ENCODE peak calls at places on chromosomes 1 and 21, in five cellular contexts. B is mesenchymal stem cell; P is psoas muscle; M is transverse colon; E is CD8-positive, alpha-beta memory T cell. S is an unnamed sample.

GRCh38 chr1:165143437-165144065 is 213.0 kb downstream of the LMX1A start:
- DNase-seq in B (no peak), P (peak; percentile 67), M (peak; percentile 35), E (no peak), S (no peak)

GRCh38 chr1:20697560-20697959 is 20.2 kb downstream of the KIF17 start:
- DNase-seq in B (no peak), P (no peak), M (no peak), E (no peak), S (no peak)

GRCh38 chr1:196063307-196063706 is 544.9 kb downstream of the KCNT2 start:
- DNase-seq in B (no peak), P (no peak), M (no peak), E (no peak), S (no peak)

GRCh38 chr1:24112381-24113169 is 640 bp upstream of the MYOM3 start:
- DNase-seq in B (peak; percentile 59), P (peak; percentile 91), M (peak; percentile 73), E (peak; percentile 67), S (peak; percentile 72)

GRCh38 chr1:192983349-192983980 is 75.7 kb downstream of the UCHL5 start:
- DNase-seq in B (no peak), P (no peak), M (no peak), E (no peak), S (no peak)

GRCh38 chr1:28110555-28110954 is 22.1 kb upstream of the EYA3 start:
- DNase-seq in B (peak; percentile 33), P (no peak), M (no peak), E (no peak), S (no peak)

GRCh38 chr1:43453442-43454269 is at the start of gene HYI:
- DNase-seq in B (peak; percentile 93), P (peak; percentile 90), M (peak; percentile 92), E (peak; percentile 74), S (peak; percentile 92)

GRCh38 chr1:44964396-44964795 is 22.0 kb downstream of the EIF2B3 start:
- DNase-seq in B (no peak), P (no peak), M (no peak), E (no peak), S (no peak)

GRCh38 chr21:39176312-39176711 is 6.9 kb downstream of the PSMG1 start:
- DNase-seq in B (peak; percentile 63), P (no peak), M (no peak), E (no peak), S (no peak)

GRCh38 chr1:26571381-26571780 is 41.8 kb downstream of the RPS6KA1 start:
- DNase-seq in B (no peak), P (no peak), M (no peak), E (no peak), S (no peak)

GRCh38 chr21:37230632-37231246 is 36.4 kb downstream of the VPS26C start:
- DNase-seq in B (no peak), P (no peak), M (no peak), E (no peak), S (no peak)

GRCh38 chr1:65147424-65148177 is 402 bp upstream of the AK4 start:
- DNase-seq in B (peak; percentile 15), P (peak; percentile 55), M (peak; percentile 62), E (no peak), S (peak; percentile 78)

GRCh38 chr1:66729130-66729922 is 22.9 kb upstream of the DYNLT5 start:
- DNase-seq in B (no peak), P (no peak), M (no peak), E (no peak), S (no peak)

GRCh38 chr1:98046031-98046641 is 125.3 kb upstream of the DPYD start:
- DNase-seq in B (peak; percentile 51), P (no peak), M (no peak), E (no peak), S (no peak)

GRCh38 chr1:60345621-60346020 is 272.1 kb upstream of the C1orf87 start:
- DNase-seq in B (no peak), P (no peak), M (no peak), E (no peak), S (no peak)

GRCh38 chr1:54927475-54928240 is 40.7 kb upstream of the DHCR24 start:
- DNase-seq in B (peak; percentile 59), P (peak; percentile 63), M (no peak), E (no peak), S (no peak)

GRCh38 chr1:184959626-184960025 is 14.7 kb downstream of the NIBAN1 start:
- DNase-seq in B (no peak), P (no peak), M (no peak), E (no peak), S (no peak)

GRCh38 chr1:179077396-179077795 is 4.5 kb upstream of the TOR3A start:
- DNase-seq in B (no peak), P (no peak), M (no peak), E (no peak), S (no peak)

GRCh38 chr1:234322979-234323378 is 50.3 kb upstream of the COA6 start:
- DNase-seq in B (no peak), P (no peak), M (peak; percentile 37), E (peak; percentile 49), S (no peak)

GRCh38 chr1:224298344-224299330 is 31.3 kb downstream of the NVL start:
- DNase-seq in B (no peak), P (no peak), M (peak; percentile 15), E (no peak), S (peak; percentile 59)
- H3K4me3 ChIP-seq in B (no peak overlapping the region), P (no peak overlapping the region), M (no peak overlapping the region), E (no peak overlapping the region), S (no peak overlapping the region)

DNA sequence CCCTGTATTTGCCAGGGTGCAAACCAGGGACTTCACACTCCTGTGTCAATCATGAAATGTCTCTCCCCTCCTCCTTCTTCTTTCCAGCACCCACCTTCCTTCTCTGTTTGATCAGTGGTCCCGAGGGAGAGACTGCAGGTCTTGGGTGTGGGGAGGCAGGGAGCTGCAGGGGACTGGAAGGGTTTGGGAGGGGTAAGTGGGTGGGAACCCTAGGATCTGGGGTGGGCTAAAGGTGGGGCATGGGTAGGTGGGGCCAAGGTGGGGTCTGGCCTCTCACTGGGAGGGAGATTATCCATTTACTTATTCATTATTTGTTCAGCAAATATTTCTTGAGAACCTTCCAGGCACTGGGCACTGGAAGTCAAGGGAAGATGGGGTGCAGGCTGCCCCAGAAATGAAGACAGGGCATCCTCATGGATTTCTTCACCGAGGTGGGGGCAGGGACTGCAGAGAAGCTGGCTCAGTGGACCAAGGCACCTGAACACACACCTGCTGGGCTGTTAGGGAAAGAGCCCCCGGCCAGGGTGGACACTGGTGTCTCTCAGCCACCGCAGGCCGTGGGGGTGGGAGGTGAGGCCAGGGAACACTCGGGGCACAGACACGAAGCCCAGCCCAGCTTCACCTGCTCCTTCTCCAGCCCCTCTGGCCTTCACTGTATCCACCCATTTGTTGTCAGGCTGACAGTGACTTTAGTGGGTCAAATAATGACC is 193.9 kb upstream of the C1orf174 start:
- DNase-seq in B (no peak), P (no peak), M (no peak), E (peak; percentile 18), S (no peak)
- H3K9me3 ChIP-seq in B (peaks cover 24% of the 10 kb centered on the region), P (no peaks in the 10 kb centered on the region), M (no peaks in the 10 kb centered on the region), E (no peaks in the 10 kb centered on the region), S (peaks cover 5% of the 10 kb centered on the region)

DNA sequence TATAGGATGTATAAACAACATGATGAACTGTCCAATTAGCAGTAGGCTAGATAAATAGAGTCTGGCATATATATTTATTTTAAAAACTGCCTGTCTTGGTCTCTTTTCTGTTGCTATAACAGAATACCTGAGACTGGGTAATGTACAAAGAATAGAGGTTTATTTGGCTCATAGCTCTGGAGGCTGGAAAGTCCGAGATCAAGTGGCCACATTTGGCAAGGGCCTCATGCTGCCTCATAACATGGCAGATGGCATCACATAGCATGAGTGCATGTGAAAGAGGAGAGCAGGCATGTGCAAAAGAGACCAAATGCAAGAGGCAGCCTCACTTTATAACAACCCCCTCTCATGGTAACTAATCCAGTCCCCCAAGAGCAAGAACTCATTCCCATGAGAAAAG is 6.0 kb downstream of the STYXL2 start:
- DNase-seq in B (no peak), P (no peak), M (no peak), E (no peak), S (no peak)
- H3K4me1 ChIP-seq in B (peaks cover 5% of the 10 kb centered on the region), P (peaks cover 56% of the 10 kb centered on the region), M (peaks cover 9% of the 10 kb centered on the region), E (peaks cover 8% of the 10 kb centered on the region), S (no peaks in the 10 kb centered on the region)

GRCh38 chr1:240093120-240093961 is 1.7 kb downstream of the FMN2 start:
- DNase-seq in B (peak; percentile 28), P (no peak), M (peak; percentile 9), E (no peak), S (peak; percentile 51)
- H3K4me3 ChIP-seq in B (peak overlapping the region; percentile 87), P (peak overlapping the region; percentile 48), M (peak overlapping the region; percentile 52), E (no peak overlapping the region), S (no peak overlapping the region)

GRCh38 chr1:58904299-58905125 is 120.7 kb upstream of the JUN start:
- DNase-seq in B (no peak), P (no peak), M (no peak), E (no peak), S (no peak)
- H3K9me3 ChIP-seq in B (no peaks in the 10 kb centered on the region), P (no peaks in the 10 kb centered on the region), M (no peaks in the 10 kb centered on the region), E (no peaks in the 10 kb centered on the region), S (no peaks in the 10 kb centered on the region)

GRCh38 chr1:8424539-8425116 is 106.7 kb downstream of the SLC45A1 start:
- DNase-seq in B (no peak), P (peak; percentile 82), M (peak; percentile 76), E (peak; percentile 62), S (peak; percentile 72)

GRCh38 chr1:8423702-8424538 is 106.0 kb downstream of the SLC45A1 start:
- DNase-seq in B (peak; percentile 73), P (peak; percentile 74), M (peak; percentile 63), E (peak; percentile 73), S (peak; percentile 73)

GRCh38 chr1:8425781-8426161 is 107.9 kb downstream of the SLC45A1 start:
- DNase-seq in B (no peak), P (no peak), M (no peak), E (no peak), S (no peak)

GRCh38 chr1:8426996-8427395 is 109.1 kb downstream of the SLC45A1 start:
- DNase-seq in B (no peak), P (no peak), M (no peak), E (no peak), S (no peak)

DNA sequence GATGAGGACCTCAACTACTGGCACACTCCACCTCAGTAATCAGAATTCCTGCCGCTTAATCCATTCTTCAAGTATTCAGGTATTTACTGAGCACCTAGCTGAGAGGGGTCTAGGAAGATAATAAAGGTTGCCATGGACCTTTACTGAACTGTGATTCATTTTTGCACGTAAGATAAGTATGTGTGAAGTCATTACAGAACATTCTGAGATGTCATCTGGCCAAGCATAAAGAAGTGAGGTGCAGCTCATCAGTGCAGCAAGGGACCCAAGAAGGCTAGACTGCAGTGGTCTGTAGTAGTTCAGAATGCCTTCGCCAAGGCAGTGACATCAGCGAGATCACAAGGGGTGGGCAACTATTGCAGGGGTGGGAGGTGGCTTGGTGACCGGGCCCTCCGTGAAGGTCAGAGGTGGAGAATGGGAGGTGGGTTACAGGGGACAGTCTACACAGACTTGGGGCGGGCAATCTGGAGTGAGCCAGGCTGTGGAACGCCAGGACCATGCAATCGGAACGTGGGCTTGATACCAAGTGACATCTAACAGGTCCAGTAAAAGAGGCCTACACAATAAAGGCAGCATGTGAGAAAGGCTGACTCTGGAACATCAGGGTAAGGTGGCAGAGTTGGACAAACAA is 107.4 kb downstream of the SLC45A1 start:
- DNase-seq in B (no peak), P (peak; percentile 62), M (no peak), E (no peak), S (no peak)
- H3K4me1 ChIP-seq in B (peaks cover 12% of the 10 kb centered on the region), P (peaks cover 59% of the 10 kb centered on the region), M (peaks cover 33% of the 10 kb centered on the region), E (peaks cover 74% of the 10 kb centered on the region), S (peaks cover 23% of the 10 kb centered on the region)